ENCODE peak calls at places on chromosomes 11 and 22, in five cellular contexts. D is T-helper 9 cell, Z is IMR-90, E is fibroblast of mammary gland, P is left colon. X is an unnamed sample.

GRCh38 chr11:29978549-29978948 is 38.3 kb downstream of the KCNA4 start:
- DNase-seq in D (no peak), Z (no peak), E (no peak), P (no peak), X (no peak)

GRCh38 chr11:10263929-10264328 is 30.1 kb downstream of the SBF2 start:
- DNase-seq in D (no peak), Z (peak), E (peak), P (no peak), X (no peak)

GRCh38 chr22:32200752-32201151 is 4.1 kb downstream of the RFPL2 start:
- DNase-seq in D (no peak), Z (no peak), E (no peak), P (no peak), X (no peak)

GRCh38 chr11:68121067-68121899 is at the start of gene CHKA:
- DNase-seq in D (peak), Z (peak), E (peak), P (peak), X (peak)

GRCh38 chr22:32323513-32324164 is 34.0 kb upstream of the RFPL3 start:
- DNase-seq in D (no peak), Z (no peak), E (no peak), P (no peak), X (no peak)

GRCh38 chr22:23313791-23314567 is 133.7 kb downstream of the BCR start:
- DNase-seq in D (no peak), Z (no peak), E (no peak), P (no peak), X (no peak)

GRCh38 chr11:30553521-30554110 is 32.5 kb downstream of the MPPED2 start:
- DNase-seq in D (no peak), Z (no peak), E (no peak), P (no peak), X (no peak)

GRCh38 chr22:37285937-37286336 is 3.6 kb downstream of the CYTH4 start:
- DNase-seq in D (no peak), Z (no peak), E (no peak), P (no peak), X (no peak)

GRCh38 chr11:115912484-115912945 is 408.3 kb upstream of the CADM1 start:
- DNase-seq in D (no peak), Z (peak), E (no peak), P (no peak), X (no peak)

GRCh38 chr11:102986815-102987214 is 31.3 kb upstream of the MMP13 start:
- DNase-seq in D (no peak), Z (peak), E (peak), P (no peak), X (no peak)

GRCh38 chr22:30301995-30302809 is 12.9 kb upstream of the CASTOR1 start:
- DNase-seq in D (no peak), Z (peak), E (peak), P (peak), X (peak)

GRCh38 chr11:8017071-8017470 is 29.9 kb downstream of the EIF3F start:
- DNase-seq in D (no peak), Z (no peak), E (no peak), P (no peak), X (no peak)

GRCh38 chr11:48107188-48107704 is 109.4 kb upstream of the OR4B1 start:
- DNase-seq in D (no peak), Z (peak), E (peak), P (no peak), X (no peak)

GRCh38 chr11:33259869-33260268 is 2.7 kb downstream of the HIPK3 start:
- DNase-seq in D (no peak), Z (peak), E (no peak), P (no peak), X (no peak)

GRCh38 chr11:116078101-116078561 is 573.9 kb upstream of the CADM1 start:
- DNase-seq in D (no peak), Z (peak), E (no peak), P (no peak), X (no peak)

GRCh38 chr11:60984616-60985015 is 13.1 kb downstream of the CD6 start:
- DNase-seq in D (no peak), Z (no peak), E (no peak), P (no peak), X (no peak)

GRCh38 chr22:37416806-37417205 is 10.5 kb downstream of the ELFN2 start:
- DNase-seq in D (no peak), Z (no peak), E (no peak), P (no peak), X (no peak)

GRCh38 chr22:42432818-42433217 is 615 bp upstream of the NFAM1 start:
- DNase-seq in D (no peak), Z (no peak), E (no peak), P (no peak), X (no peak)

GRCh38 chr22:44623771-44624510 is 78.1 kb upstream of the PRR5 start:
- DNase-seq in D (no peak), Z (peak), E (no peak), P (no peak), X (no peak)

GRCh38 chr11:66316849-66317251 is at the start of gene CD248:
- DNase-seq in D (no peak), Z (peak), E (peak), P (no peak), X (peak)